ENCODE peak calls at places on chromosomes 16 and 17, in seven cellular contexts. Y, V, H, D, K, R and F are unnamed samples.

GRCh38 chr17:33461051-33461450 is 168.0 kb upstream of the ASIC2 start:
- DNase-seq in D (no peak), R (no peak), H (no peak), Y (no peak), V (no peak), K (no peak), F (no peak)

GRCh38 chr16:17411263-17411662 is 59.5 kb downstream of the XYLT1 start:
- DNase-seq in V (no peak), H (no peak), K (no peak), R (no peak), Y (no peak), D (no peak), F (no peak)

GRCh38 chr17:72566671-72567484 is 446.1 kb downstream of the SOX9 start:
- DNase-seq in R (no peak), D (no peak), Y (no peak), V (no peak), H (no peak), K (no peak), F (no peak)

GRCh38 chr16:5905935-5906334 is 808.3 kb upstream of the EEF2KMT start:
- DNase-seq in K (no peak), Y (no peak), D (no peak), V (no peak), H (no peak), R (no peak), F (no peak)

GRCh38 chr17:44501866-44502265 is 1.3 kb downstream of the GPATCH8 start:
- DNase-seq in V (no peak), R (no peak), Y (peak; percentile 39), H (no peak), D (peak; percentile 7), K (no peak), F (no peak)

GRCh38 chr17:33137411-33137810 is 145.8 kb downstream of the SPACA3 start:
- DNase-seq in V (no peak), H (no peak), R (no peak), K (no peak), D (no peak), Y (no peak), F (no peak)

GRCh38 chr16:81697321-81697885 is 81.7 kb upstream of the PLCG2 start:
- DNase-seq in R (no peak), V (peak; percentile 59), H (peak; percentile 84), K (peak; percentile 8), Y (peak; percentile 68), D (peak; percentile 80), F (peak; percentile 37)

GRCh38 chr16:11129378-11129781 is 126.6 kb downstream of the SOCS1 start:
- DNase-seq in Y (peak; percentile 97), H (no peak), D (no peak), R (no peak), V (no peak), K (no peak), F (no peak)

GRCh38 chr16:57252148-57252721 is 7.2 kb downstream of the ARL2BP start:
- DNase-seq in K (no peak), R (no peak), Y (no peak), V (no peak), D (no peak), H (no peak), F (no peak)

GRCh38 chr17:31843382-31843780 is 15.7 kb downstream of the COPRS start:
- DNase-seq in H (no peak), R (no peak), Y (no peak), D (peak; percentile 12), K (no peak), V (no peak), F (no peak)

GRCh38 chr16:23256440-23256839 is 45.7 kb upstream of the SCNN1B start:
- DNase-seq in R (no peak), D (no peak), K (no peak), H (no peak), Y (no peak), V (no peak), F (no peak)

GRCh38 chr17:29291163-29291752 is 2.7 kb downstream of the NUFIP2 start:
- DNase-seq in V (peak; percentile 27), K (no peak), R (peak; percentile 18), Y (peak; percentile 79), H (no peak), D (peak; percentile 75), F (no peak)